ENCODE peak calls at places on chromosomes 11 and 22, in seven cellular contexts. K is GM23338; V is amniotic stem cell; F is fibroblast of gingiva; X is mammary epithelial cell; Q is hypothalamus; S is stimulated activated CD4-positive, alpha-beta T cell treated with anti-CD3 and anti-CD28 coated beads, Interleukin-4, amount 100 ng/mL, for 24 hours. L is an unnamed sample.

GRCh38 chr22:30325065-30325720 is 1.5 kb downstream of the TBC1D10A start:
- DNase-seq in K (peak; percentile 30), V (peak; percentile 68), F (peak; percentile 74), X (peak; percentile 93), Q (no peak), S (no peak), L (peak; percentile 43)

GRCh38 chr22:28249402-28249801 is 330.3 kb upstream of the PITPNB start:
- DNase-seq in K (no peak), V (no peak), F (no peak), X (no peak), Q (no peak), S (no peak), L (no peak)

GRCh38 chr22:36360871-36361383 is 26.8 kb downstream of the MYH9 start:
- DNase-seq in K (peak; percentile 56), V (no peak), F (no peak), X (no peak), Q (no peak), S (no peak), L (no peak)

GRCh38 chr11:36362902-36363301 is 66.8 kb downstream of the PRR5L start:
- DNase-seq in K (no peak), V (no peak), F (no peak), X (peak; percentile 35), Q (no peak), S (no peak), L (no peak)

GRCh38 chr22:30537083-30537731 is 9.3 kb downstream of the SEC14L6 start:
- DNase-seq in K (peak; percentile 26), V (no peak), F (no peak), X (no peak), Q (no peak), S (no peak), L (no peak)

GRCh38 chr22:35424761-35425160 is 24.8 kb downstream of the MCM5 start:
- DNase-seq in K (no peak), V (no peak), F (no peak), X (no peak), Q (no peak), S (no peak), L (no peak)

GRCh38 chr22:37082251-37082650 is 27.3 kb downstream of the TMPRSS6 start:
- DNase-seq in K (no peak), V (no peak), F (no peak), X (no peak), Q (no peak), S (peak; percentile 45), L (no peak)

GRCh38 chr22:46057206-46057605 is 80.2 kb upstream of the WNT7B start:
- DNase-seq in K (no peak), V (no peak), F (no peak), X (peak; percentile 54), Q (no peak), S (no peak), L (peak; percentile 21)

GRCh38 chr11:4134844-4135243 is 40.2 kb downstream of the RRM1 start:
- DNase-seq in K (no peak), V (no peak), F (no peak), X (peak; percentile 27), Q (no peak), S (no peak), L (no peak)

GRCh38 chr22:49638788-49639187 is 188.9 kb downstream of the BRD1 start:
- DNase-seq in K (no peak), V (no peak), F (no peak), X (no peak), Q (no peak), S (no peak), L (no peak)

GRCh38 chr22:49599691-49600451 is 227.8 kb downstream of the BRD1 start:
- DNase-seq in K (no peak), V (no peak), F (no peak), X (no peak), Q (no peak), S (no peak), L (no peak)

GRCh38 chr11:69339041-69339733 is 45.2 kb downstream of the MYEOV start:
- DNase-seq in K (no peak), V (no peak), F (no peak), X (no peak), Q (no peak), S (peak; percentile 2), L (no peak)

GRCh38 chr11:133821776-133822175 is 23.5 kb downstream of the SPATA19 start:
- DNase-seq in K (peak; percentile 93), V (no peak), F (no peak), X (no peak), Q (no peak), S (no peak), L (no peak)

GRCh38 chr22:38554281-38554680 is 15.7 kb downstream of the DMC1 start:
- DNase-seq in K (no peak), V (peak; percentile 41), F (peak; percentile 88), X (peak; percentile 8), Q (no peak), S (no peak), L (no peak)

GRCh38 chr11:101129203-101129943 is at the start of gene PGR:
- DNase-seq in K (peak; percentile 55), V (no peak), F (no peak), X (no peak), Q (no peak), S (no peak), L (no peak)

GRCh38 chr11:61891331-61892084 is at the start of gene FADS3:
- DNase-seq in K (peak; percentile 94), V (peak; percentile 19), F (peak; percentile 89), X (peak; percentile 80), Q (peak; percentile 51), S (peak; percentile 55), L (peak; percentile 55)

GRCh38 chr11:128776434-128777284 is 82.8 kb downstream of the FLI1 start:
- DNase-seq in K (peak; percentile 93), V (no peak), F (peak; percentile 45), X (no peak), Q (no peak), S (peak; percentile 51), L (no peak)

GRCh38 chr11:64489831-64490441 is 101.1 kb upstream of the SLC22A12 start:
- DNase-seq in K (peak; percentile 84), V (no peak), F (peak; percentile 8), X (peak; percentile 27), Q (no peak), S (peak; percentile 33), L (no peak)

GRCh38 chr11:34747261-34747660 is 126.4 kb downstream of the EHF start:
- DNase-seq in K (no peak), V (no peak), F (no peak), X (no peak), Q (no peak), S (no peak), L (no peak)

GRCh38 chr11:90788956-90789355 is 566.1 kb upstream of the CHORDC1 start:
- DNase-seq in K (no peak), V (no peak), F (no peak), X (no peak), Q (no peak), S (no peak), L (no peak)

GRCh38 chr11:130102457-130103249 is 33.0 kb downstream of the APLP2 start:
- DNase-seq in K (no peak), V (no peak), F (peak; percentile 49), X (no peak), Q (no peak), S (no peak), L (no peak)

GRCh38 chr11:112977620-112978212 is 16.5 kb downstream of the NCAM1 start:
- DNase-seq in K (no peak), V (no peak), F (peak; percentile 68), X (peak; percentile 48), Q (no peak), S (no peak), L (no peak)

L was measured in omental fat pad.